ENCODE peak calls at places on chromosomes 16 and 17, in six cellular contexts. D is HepG2, Y is GM12891, F is GM12878, K is H1, E is K562. N is an unnamed sample.

GRCh38 chr17:850828-851759 is 68.9 kb downstream of the MRM3 start:
- DNase-seq in D (no peak), Y (no peak), F (no peak), K (no peak), E (no peak), N (no peak)

GRCh38 chr16:66434619-66435430 is 7.7 kb downstream of the BEAN1 start:
- DNase-seq in D (peak), Y (no peak), F (no peak), K (no peak), E (no peak), N (no peak)

GRCh38 chr17:9935408-9935807 is 30.3 kb upstream of the RCVRN start:
- DNase-seq in D (no peak), Y (no peak), F (no peak), K (no peak), E (no peak), N (no peak)

GRCh38 chr17:36196099-36196496 is 460 bp downstream of the CCL3L1 start:
- DNase-seq in D (no peak), Y (no peak), F (no peak), K (no peak), E (no peak), N (no peak)

GRCh38 chr17:57478433-57478832 is 222.1 kb downstream of the MSI2 start:
- DNase-seq in D (no peak), Y (no peak), F (no peak), K (no peak), E (no peak), N (no peak)

GRCh38 chr17:2892305-2892971 is 96.2 kb downstream of the RAP1GAP2 start:
- DNase-seq in D (peak), Y (no peak), F (no peak), K (no peak), E (no peak), N (no peak)

GRCh38 chr17:56778898-56779297 is 54.8 kb downstream of the C17orf67 start:
- DNase-seq in D (no peak), Y (no peak), F (no peak), K (no peak), E (no peak), N (no peak)

GRCh38 chr16:9480503-9480902 is 389.1 kb downstream of the HAPSTR1 start:
- DNase-seq in D (no peak), Y (no peak), F (no peak), K (no peak), E (no peak), N (no peak)

GRCh38 chr17:40530988-40531971 is 29.9 kb upstream of the TNS4 start:
- DNase-seq in D (no peak), Y (no peak), F (peak), K (no peak), E (no peak), N (no peak)

GRCh38 chr16:30063278-30063892 is 2.2 kb upstream of the ALDOA start:
- DNase-seq in D (no peak), Y (no peak), F (no peak), K (no peak), E (no peak), N (no peak)

GRCh38 chr17:47674503-47674902 is 19.5 kb upstream of the TBKBP1 start:
- DNase-seq in D (no peak), Y (no peak), F (no peak), K (no peak), E (no peak), N (no peak)

GRCh38 chr17:7060165-7060890 is 16.4 kb upstream of the SLC16A11 start:
- DNase-seq in D (peak), Y (no peak), F (no peak), K (no peak), E (peak), N (no peak)

GRCh38 chr16:54931757-54932660 is 1.3 kb downstream of the IRX5 start:
- DNase-seq in D (no peak), Y (no peak), F (no peak), K (peak), E (no peak), N (peak)

GRCh38 chr17:43591750-43592562 is 45.8 kb upstream of the ETV4 start:
- DNase-seq in D (no peak), Y (no peak), F (no peak), K (no peak), E (no peak), N (no peak)

GRCh38 chr17:19904924-19905323 is 37.2 kb upstream of the ULK2 start:
- DNase-seq in D (no peak), Y (no peak), F (no peak), K (no peak), E (no peak), N (no peak)

GRCh38 chr17:3534881-3535252 is 22.7 kb downstream of the TRPV3 start:
- DNase-seq in D (no peak), Y (no peak), F (no peak), K (no peak), E (no peak), N (no peak)

GRCh38 chr17:2871720-2872119 is 75.5 kb downstream of the RAP1GAP2 start:
- DNase-seq in D (no peak), Y (no peak), F (no peak), K (no peak), E (no peak), N (no peak)

GRCh38 chr17:82918508-82918907 is 78.7 kb upstream of the ZNF750 start:
- DNase-seq in D (no peak), Y (no peak), F (no peak), K (no peak), E (no peak), N (no peak)

GRCh38 chr17:42230225-42230624 is 35.9 kb upstream of the GHDC start:
- DNase-seq in D (no peak), Y (peak), F (no peak), K (no peak), E (no peak), N (no peak)

GRCh38 chr17:42233148-42233547 is 38.9 kb upstream of the GHDC start:
- DNase-seq in D (no peak), Y (no peak), F (no peak), K (no peak), E (no peak), N (no peak)

GRCh38 chr17:42224651-42225050 is 30.4 kb upstream of the GHDC start:
- DNase-seq in D (no peak), Y (no peak), F (no peak), K (no peak), E (no peak), N (no peak)

GRCh38 chr17:42233994-42234393 is 39.7 kb upstream of the GHDC start:
- DNase-seq in D (no peak), Y (no peak), F (no peak), K (no peak), E (no peak), N (no peak)

DNA sequence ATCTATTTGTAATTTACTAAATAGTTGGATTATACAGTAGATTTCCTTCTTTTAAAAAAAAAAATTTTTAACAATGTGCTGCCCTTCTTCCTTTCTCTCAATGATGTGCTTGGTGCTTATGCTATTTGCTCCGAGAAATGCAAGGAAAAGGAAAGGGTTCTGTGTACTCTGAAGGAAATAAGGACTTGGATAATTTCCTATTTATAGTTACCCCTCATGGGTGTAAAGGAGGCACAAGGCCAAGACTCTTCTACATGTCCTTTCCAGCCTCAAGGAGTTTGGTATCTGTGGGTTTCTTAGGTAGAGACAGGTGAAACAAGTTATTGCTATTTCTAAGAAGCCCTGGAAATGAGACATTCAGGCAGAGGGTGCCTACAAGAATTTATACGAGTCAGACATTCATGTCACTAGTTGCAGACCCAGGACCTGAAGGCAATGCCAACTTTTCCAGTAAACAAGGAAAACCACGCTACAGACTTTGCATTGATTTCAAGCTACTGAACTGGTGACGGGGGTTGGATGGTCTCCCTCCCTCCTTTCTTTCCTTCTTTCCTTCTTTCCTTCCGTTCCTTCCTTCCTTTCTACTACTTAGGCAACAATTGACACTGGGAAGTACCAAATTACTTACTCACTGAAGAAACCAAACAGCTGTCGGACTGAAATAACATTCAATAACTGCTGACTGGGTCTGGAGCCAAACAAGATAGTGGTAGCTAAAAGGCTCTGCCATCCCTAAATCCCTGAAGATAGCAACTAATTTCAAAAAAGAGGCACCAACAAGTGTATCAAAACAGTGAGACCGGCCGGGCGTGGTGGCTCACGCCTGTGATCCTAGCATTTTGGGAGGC is 33.8 kb upstream of the GHDC start:
- DNase-seq in D (no peak), Y (no peak), F (no peak), K (no peak), E (no peak), N (no peak)
- TF ChIP-seq TAF1 in D (no peak), Y (no peak), F (no peak), K (no peak), E (no peak), N (no peak)

DNA sequence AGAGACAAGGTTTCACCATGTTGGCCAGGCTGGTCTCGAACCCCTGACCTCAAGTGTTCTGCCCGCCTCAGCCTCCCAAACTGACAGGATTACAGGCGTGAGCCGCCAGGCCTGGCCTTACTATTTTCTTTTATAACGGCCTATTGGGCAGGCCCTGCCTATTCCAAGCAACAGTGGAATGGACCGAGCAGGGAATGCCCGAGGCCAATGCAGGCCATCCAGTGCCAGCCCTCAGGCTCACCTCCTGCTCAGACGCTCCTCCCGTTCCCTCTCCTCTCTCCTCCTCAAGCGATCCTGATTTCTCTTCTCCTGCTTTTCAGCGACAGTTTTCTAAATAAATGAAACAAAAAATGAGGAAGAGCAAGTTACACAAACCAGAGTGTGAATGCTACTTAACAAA is 12.4 kb downstream of the HBQ1 start:
- DNase-seq in D (no peak), Y (no peak), F (no peak), K (no peak), E (no peak), N (no peak)
- TF ChIP-seq POLR2A in D (no peak), Y (no peak), F (no peak), K (no peak), E (no peak), N (no peak)

DNA sequence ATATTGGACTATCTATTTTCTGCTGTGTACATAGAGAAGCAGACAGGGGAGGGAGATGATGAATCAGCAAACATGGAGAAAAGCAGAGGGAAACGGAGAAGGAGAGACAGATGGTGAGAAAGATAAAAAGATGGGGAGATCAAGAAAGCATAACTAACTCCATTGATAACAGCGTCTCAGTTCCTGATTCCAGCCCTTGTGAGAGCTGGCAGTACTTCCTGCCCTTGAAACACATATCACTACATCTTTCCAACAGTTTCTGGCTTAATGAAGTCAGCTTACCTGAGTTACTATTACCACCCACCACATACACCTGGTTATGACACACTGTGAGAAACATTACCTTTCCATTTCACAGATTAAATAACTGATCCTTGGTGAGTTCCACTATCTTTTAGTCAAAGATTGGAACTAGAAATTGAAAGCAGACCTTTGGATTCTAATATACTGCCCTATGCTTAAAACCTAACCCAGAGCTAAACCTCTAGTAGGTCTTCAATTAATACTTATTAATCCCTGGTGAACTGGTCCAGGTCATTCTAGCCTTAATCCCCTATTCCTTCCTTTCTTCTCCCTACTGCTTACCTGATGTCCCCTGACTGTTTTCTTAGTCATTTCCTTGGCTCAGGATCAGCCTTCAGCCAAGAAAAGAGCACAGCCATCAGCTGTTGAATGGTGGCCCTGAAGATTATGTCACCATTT is 346.6 kb upstream of the CCL2 start:
- DNase-seq in D (no peak), Y (no peak), F (no peak), K (no peak), E (peak), N (no peak)
- TF ChIP-seq POLR2AphosphoS5 in D (no peak), Y (no peak), F (no peak), K (no peak), E (no peak), N (no peak)

GRCh38 chr16:3096362-3096761 is 2.7 kb downstream of the ZSCAN10 start:
- DNase-seq in D (no peak), Y (no peak), F (no peak), K (no peak), E (no peak), N (no peak)

GRCh38 chr16:3092501-3092991 is 6.5 kb downstream of the ZSCAN10 start:
- DNase-seq in D (no peak), Y (no peak), F (no peak), K (no peak), E (no peak), N (no peak)

GRCh38 chr16:3097266-3097665 is 1.8 kb downstream of the ZSCAN10 start:
- DNase-seq in D (no peak), Y (no peak), F (no peak), K (no peak), E (no peak), N (no peak)

GRCh38 chr16:3095869-3096268 is 3.2 kb downstream of the ZSCAN10 start:
- DNase-seq in D (no peak), Y (peak), F (no peak), K (no peak), E (peak), N (peak)

DNA sequence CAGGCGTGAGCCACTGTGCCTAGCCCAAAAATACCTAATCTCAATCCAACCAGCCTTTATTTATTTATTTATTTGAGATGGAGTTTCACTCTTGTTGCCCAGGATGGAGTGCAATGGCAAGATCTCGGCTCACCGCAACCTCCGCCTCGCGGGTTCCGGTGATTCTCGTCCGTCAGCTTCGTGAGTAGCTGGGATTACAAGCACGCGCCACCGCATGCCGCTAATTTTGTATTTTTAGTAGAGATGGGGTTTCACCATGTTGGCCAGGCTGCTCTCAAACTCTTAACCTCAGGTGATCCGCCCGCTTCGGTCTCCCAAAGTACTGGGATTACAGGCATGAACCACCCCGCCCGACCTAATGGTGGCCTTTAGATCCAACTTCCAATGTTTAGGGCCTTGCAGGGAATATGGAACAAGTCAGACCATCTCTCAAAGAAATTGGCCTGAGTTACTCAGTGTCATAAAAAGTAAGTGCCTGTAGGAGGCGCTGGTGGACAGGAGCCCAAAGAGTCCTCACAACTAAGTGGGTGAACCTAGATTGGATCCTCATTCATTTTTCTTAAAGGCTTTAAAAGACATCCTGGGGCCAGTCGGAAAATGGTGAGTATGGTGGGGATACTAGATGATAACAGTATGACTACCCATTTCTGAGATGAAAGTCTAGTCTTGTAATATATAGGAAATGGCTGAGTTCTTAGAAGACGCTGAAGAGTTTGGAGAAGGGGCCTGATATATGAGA is 4.6 kb downstream of the ZSCAN10 start:
- DNase-seq in D (peak), Y (no peak), F (no peak), K (peak), E (peak), N (no peak)
- TF ChIP-seq TAF1 in D (no peak), Y (no peak), F (no peak), K (no peak), E (no peak), N (no peak)

GRCh38 chr16:6027733-6028132 is 930.1 kb upstream of the EEF2KMT start:
- DNase-seq in D (no peak), Y (no peak), F (no peak), K (no peak), E (no peak), N (no peak)
- TF ChIP-seq POLR2A in D (no peak), Y (no peak), F (no peak), K (no peak), E (no peak), N (no peak)

GRCh38 chr17:30343741-30344140 is 9.9 kb upstream of the TMIGD1 start:
- DNase-seq in D (no peak), Y (no peak), F (no peak), K (no peak), E (no peak), N (no peak)
- TF ChIP-seq POLR2AphosphoS5 in D (no peak), Y (no peak), F (no peak), K (no peak), E (no peak), N (no peak)

GRCh38 chr17:77404812-77405581 is 264.2 kb downstream of the SEC14L1 start:
- DNase-seq in D (no peak), Y (peak), F (peak), K (no peak), E (no peak), N (peak)
- TF ChIP-seq TAF1 in D (no peak), Y (peak), F (peak), K (no peak), E (no peak), N (no peak)

N was measured in GM12892.